ENCODE peak calls at places on chromosomes 6 and 20, in five cellular contexts. One of them, this sample, is unnamed.

GRCh38 chr6:11920566-11920965 is 91.5 kb upstream of the HIVEP1 start:
- DNase-seq in lower lobe of right lung: no peak
- DNase-seq in activated T-helper 2 cell treated with anti-CD3 and anti-CD28 coated beads, Interferon-gamma antibody, Interleukin-2, Interleukin-4, amounts not matched to agents 10 μg/mL and 5 μg/mL and 100 μg/mL, durations not matched to agents 14 hours and 24 hours and 36 hours: no peak
- DNase-seq in stimulated activated CD8-positive, alpha-beta memory T cell treated with anti-CD3 and anti-CD28 coated beads, Interleukin-2, amount 100 ng/mL, for 1 hour: no peak
- DNase-seq in renal cortical epithelial cell: no peak
- DNase-seq in this sample: no peak

GRCh38 chr6:131858765-131859490 is 51.1 kb downstream of the ENPP1 start:
- DNase-seq in stimulated activated CD8-positive, alpha-beta memory T cell treated with anti-CD3 and anti-CD28 coated beads, Interleukin-2, amount 100 ng/mL, for 1 hour: no peak
- DNase-seq in activated T-helper 2 cell treated with anti-CD3 and anti-CD28 coated beads, Interferon-gamma antibody, Interleukin-2, Interleukin-4, amounts not matched to agents 10 μg/mL and 5 μg/mL and 100 μg/mL, durations not matched to agents 14 hours and 24 hours and 36 hours: no peak
- DNase-seq in renal cortical epithelial cell: peak; percentile 84
- DNase-seq in lower lobe of right lung: no peak
- DNase-seq in this sample: peak; percentile 40

GRCh38 chr6:32116674-32117073 is 7.5 kb upstream of the TNXB start:
- DNase-seq in lower lobe of right lung: no peak
- DNase-seq in activated T-helper 2 cell treated with anti-CD3 and anti-CD28 coated beads, Interferon-gamma antibody, Interleukin-2, Interleukin-4, amounts not matched to agents 10 μg/mL and 5 μg/mL and 100 μg/mL, durations not matched to agents 14 hours and 24 hours and 36 hours: no peak
- DNase-seq in renal cortical epithelial cell: no peak
- DNase-seq in stimulated activated CD8-positive, alpha-beta memory T cell treated with anti-CD3 and anti-CD28 coated beads, Interleukin-2, amount 100 ng/mL, for 1 hour: no peak
- DNase-seq in this sample: no peak

GRCh38 chr6:73703514-73703913 is 7.5 kb downstream of the CD109 start:
- DNase-seq in activated T-helper 2 cell treated with anti-CD3 and anti-CD28 coated beads, Interferon-gamma antibody, Interleukin-2, Interleukin-4, amounts not matched to agents 10 μg/mL and 5 μg/mL and 100 μg/mL, durations not matched to agents 14 hours and 24 hours and 36 hours: no peak
- DNase-seq in stimulated activated CD8-positive, alpha-beta memory T cell treated with anti-CD3 and anti-CD28 coated beads, Interleukin-2, amount 100 ng/mL, for 1 hour: no peak
- DNase-seq in renal cortical epithelial cell: no peak
- DNase-seq in lower lobe of right lung: no peak
- DNase-seq in this sample: no peak

GRCh38 chr6:143468026-143468425 is 17.4 kb downstream of the PEX3 start:
- DNase-seq in lower lobe of right lung: no peak
- DNase-seq in renal cortical epithelial cell: no peak
- DNase-seq in activated T-helper 2 cell treated with anti-CD3 and anti-CD28 coated beads, Interferon-gamma antibody, Interleukin-2, Interleukin-4, amounts not matched to agents 10 μg/mL and 5 μg/mL and 100 μg/mL, durations not matched to agents 14 hours and 24 hours and 36 hours: no peak
- DNase-seq in stimulated activated CD8-positive, alpha-beta memory T cell treated with anti-CD3 and anti-CD28 coated beads, Interleukin-2, amount 100 ng/mL, for 1 hour: no peak
- DNase-seq in this sample: no peak

GRCh38 chr6:75128881-75129570 is 76.8 kb downstream of the COL12A1 start:
- DNase-seq in stimulated activated CD8-positive, alpha-beta memory T cell treated with anti-CD3 and anti-CD28 coated beads, Interleukin-2, amount 100 ng/mL, for 1 hour: no peak
- DNase-seq in activated T-helper 2 cell treated with anti-CD3 and anti-CD28 coated beads, Interferon-gamma antibody, Interleukin-2, Interleukin-4, amounts not matched to agents 10 μg/mL and 5 μg/mL and 100 μg/mL, durations not matched to agents 14 hours and 24 hours and 36 hours: no peak
- DNase-seq in renal cortical epithelial cell: no peak
- DNase-seq in lower lobe of right lung: no peak
- DNase-seq in this sample: no peak

GRCh38 chr6:157823001-157823522 is at the start of gene SNX9:
- DNase-seq in lower lobe of right lung: peak; percentile 85
- DNase-seq in stimulated activated CD8-positive, alpha-beta memory T cell treated with anti-CD3 and anti-CD28 coated beads, Interleukin-2, amount 100 ng/mL, for 1 hour: peak; percentile 26
- DNase-seq in activated T-helper 2 cell treated with anti-CD3 and anti-CD28 coated beads, Interferon-gamma antibody, Interleukin-2, Interleukin-4, amounts not matched to agents 10 μg/mL and 5 μg/mL and 100 μg/mL, durations not matched to agents 14 hours and 24 hours and 36 hours: peak; percentile 42
- DNase-seq in renal cortical epithelial cell: no peak
- DNase-seq in this sample: peak; percentile 93

GRCh38 chr6:36432151-36432633 is 10.5 kb downstream of the PXT1 start:
- DNase-seq in renal cortical epithelial cell: peak; percentile 25
- DNase-seq in lower lobe of right lung: no peak
- DNase-seq in activated T-helper 2 cell treated with anti-CD3 and anti-CD28 coated beads, Interferon-gamma antibody, Interleukin-2, Interleukin-4, amounts not matched to agents 10 μg/mL and 5 μg/mL and 100 μg/mL, durations not matched to agents 14 hours and 24 hours and 36 hours: no peak
- DNase-seq in stimulated activated CD8-positive, alpha-beta memory T cell treated with anti-CD3 and anti-CD28 coated beads, Interleukin-2, amount 100 ng/mL, for 1 hour: no peak
- DNase-seq in this sample: no peak

GRCh38 chr20:54138427-54138826 is 35.4 kb downstream of the CYP24A1 start:
- DNase-seq in stimulated activated CD8-positive, alpha-beta memory T cell treated with anti-CD3 and anti-CD28 coated beads, Interleukin-2, amount 100 ng/mL, for 1 hour: no peak
- DNase-seq in renal cortical epithelial cell: no peak
- DNase-seq in activated T-helper 2 cell treated with anti-CD3 and anti-CD28 coated beads, Interferon-gamma antibody, Interleukin-2, Interleukin-4, amounts not matched to agents 10 μg/mL and 5 μg/mL and 100 μg/mL, durations not matched to agents 14 hours and 24 hours and 36 hours: no peak
- DNase-seq in lower lobe of right lung: no peak
- DNase-seq in this sample: no peak

GRCh38 chr20:59770270-59770669 is 163.2 kb downstream of the SYCP2 start:
- DNase-seq in lower lobe of right lung: no peak
- DNase-seq in activated T-helper 2 cell treated with anti-CD3 and anti-CD28 coated beads, Interferon-gamma antibody, Interleukin-2, Interleukin-4, amounts not matched to agents 10 μg/mL and 5 μg/mL and 100 μg/mL, durations not matched to agents 14 hours and 24 hours and 36 hours: no peak
- DNase-seq in renal cortical epithelial cell: peak; percentile 18
- DNase-seq in stimulated activated CD8-positive, alpha-beta memory T cell treated with anti-CD3 and anti-CD28 coated beads, Interleukin-2, amount 100 ng/mL, for 1 hour: no peak
- DNase-seq in this sample: no peak